ENCODE peak calls at places on chromosome 6, in six cellular contexts. Y is kidney, R is Peyer's patch, I is astrocyte, L is endodermal cell, G is heart right ventricle. O is an unnamed sample.

GRCh38 chr6:141963543-141964295 is 169.0 kb upstream of the GJE1 start:
- DNase-seq in R (no peak), I (no peak), Y (no peak), L (no peak), G (no peak), O (no peak)

GRCh38 chr6:142696689-142697088 is 248.3 kb downstream of the HIVEP2 start:
- DNase-seq in I (no peak), L (no peak), Y (peak; percentile 82), R (no peak), G (no peak), O (no peak)

GRCh38 chr6:169890049-169890448 is 138.6 kb downstream of the ERMARD start:
- DNase-seq in L (no peak), R (no peak), Y (no peak), G (no peak), I (no peak), O (no peak)

GRCh38 chr6:91276315-91276714 is 689.4 kb upstream of the MAP3K7 start:
- DNase-seq in I (peak; percentile 20), L (no peak), Y (no peak), R (no peak), G (no peak), O (no peak)

GRCh38 chr6:149860834-149861602 is 3.1 kb downstream of the LRP11 start:
- DNase-seq in L (no peak), Y (no peak), I (peak; percentile 14), R (no peak), G (no peak), O (no peak)

GRCh38 chr6:21933351-21933750 is 339.8 kb downstream of the SOX4 start:
- DNase-seq in I (no peak), R (no peak), L (no peak), G (no peak), Y (no peak), O (no peak)

GRCh38 chr6:138441965-138442364 is 37.9 kb downstream of the HEBP2 start:
- DNase-seq in L (no peak), I (no peak), Y (no peak), G (no peak), R (no peak), O (no peak)

GRCh38 chr6:133099573-133099972 is 141.6 kb upstream of the EYA4 start:
- DNase-seq in I (peak; percentile 94), Y (no peak), G (no peak), R (no peak), L (no peak), O (no peak)

GRCh38 chr6:42471116-42471515 is 19.4 kb upstream of the TRERF1 start:
- DNase-seq in Y (no peak), L (no peak), I (no peak), R (no peak), G (no peak), O (no peak)

GRCh38 chr6:35368038-35368887 is 25.9 kb downstream of the PPARD start:
- DNase-seq in L (no peak), R (no peak), G (no peak), Y (no peak), I (peak; percentile 85), O (no peak)

GRCh38 chr6:138692058-138692977 is 81.3 kb upstream of the CCDC28A start:
- DNase-seq in Y (peak; percentile 89), G (peak; percentile 73), R (peak; percentile 81), I (peak; percentile 22), L (peak; percentile 87), O (peak; percentile 62)

GRCh38 chr6:128124713-128125112 is 223.9 kb upstream of the THEMIS start:
- DNase-seq in Y (no peak), L (no peak), R (no peak), I (peak; percentile 28), G (no peak), O (no peak)

GRCh38 chr6:140062042-140063041 is 687.9 kb upstream of the CITED2 start:
- DNase-seq in L (no peak), I (peak; percentile 99), Y (peak; percentile 71), G (peak; percentile 50), R (no peak), O (no peak)

GRCh38 chr6:91575032-91575431 is 988.2 kb upstream of the MAP3K7 start:
- DNase-seq in G (no peak), L (no peak), Y (no peak), R (no peak), I (no peak), O (no peak)

GRCh38 chr6:158911746-158912158 is 88.2 kb downstream of the RSPH3 start:
- DNase-seq in L (no peak), R (no peak), Y (no peak), I (no peak), G (no peak), O (peak; percentile 23)

GRCh38 chr6:110265273-110265672 is 85.0 kb downstream of the CDC40 start:
- DNase-seq in I (no peak), L (no peak), R (no peak), G (no peak), Y (no peak), O (no peak)

GRCh38 chr6:51531623-51532022 is 555.8 kb downstream of the PKHD1 start:
- DNase-seq in R (no peak), L (peak; percentile 66), I (no peak), G (no peak), Y (no peak), O (no peak)

GRCh38 chr6:134875367-134875766 is 74.5 kb downstream of the ALDH8A1 start:
- DNase-seq in L (no peak), I (peak; percentile 84), R (no peak), G (no peak), Y (no peak), O (no peak)

GRCh38 chr6:36615018-36615761 is 21.0 kb downstream of the SRSF3 start:
- DNase-seq in R (peak; percentile 65), G (no peak), L (peak; percentile 76), Y (no peak), I (no peak), O (peak; percentile 34)

GRCh38 chr6:107539849-107540464 is 50.0 kb downstream of the SOBP start:
- DNase-seq in R (no peak), L (no peak), Y (no peak), I (no peak), G (no peak), O (no peak)

DNA sequence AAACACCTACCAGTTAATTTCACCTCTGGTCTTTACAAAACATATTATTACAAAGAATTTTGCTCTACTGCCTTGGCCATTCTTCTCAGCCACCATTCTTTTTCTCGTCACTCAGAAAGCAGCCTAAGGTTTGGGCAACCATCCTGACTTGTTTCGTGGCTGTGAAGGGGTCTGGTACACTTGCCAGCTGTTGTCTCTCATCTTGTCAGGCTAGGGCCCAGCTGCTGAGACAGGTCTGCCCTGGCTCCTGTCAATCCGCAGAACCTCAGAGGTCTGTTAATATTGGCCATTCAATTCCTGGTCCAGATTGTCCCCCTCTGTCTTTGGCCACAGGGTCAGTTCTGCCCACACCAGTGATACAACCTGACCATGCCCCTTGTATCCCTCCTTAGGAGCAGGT is 197.7 kb downstream of the UBE3D start:
- DNase-seq in Y (no peak), I (no peak), R (no peak), L (no peak), G (no peak), O (no peak)
- TF ChIP-seq CTCF in Y (no peak), I (no peak), R (no peak), L (no peak), G (no peak), O (no peak)

GRCh38 chr6:31825553-31825952 is 2.0 kb upstream of the HSPA1B start:
- DNase-seq in I (no peak), L (no peak), R (no peak), G (no peak), Y (no peak), O (no peak)

GRCh38 chr6:31831350-31832215 is 4.0 kb downstream of the HSPA1B start:
- DNase-seq in I (no peak), R (no peak), L (no peak), G (no peak), Y (peak; percentile 47), O (no peak)

GRCh38 chr6:31826793-31827285 is 699 bp upstream of the HSPA1B start:
- DNase-seq in L (peak; percentile 85), I (peak; percentile 81), R (peak; percentile 87), Y (peak; percentile 97), G (peak; percentile 89), O (no peak)

GRCh38 chr6:31827286-31828079 is at the start of gene HSPA1B:
- DNase-seq in I (peak; percentile 99), Y (peak; percentile 100), L (peak; percentile 100), G (peak; percentile 99), R (peak; percentile 97), O (peak; percentile 66)

DNA sequence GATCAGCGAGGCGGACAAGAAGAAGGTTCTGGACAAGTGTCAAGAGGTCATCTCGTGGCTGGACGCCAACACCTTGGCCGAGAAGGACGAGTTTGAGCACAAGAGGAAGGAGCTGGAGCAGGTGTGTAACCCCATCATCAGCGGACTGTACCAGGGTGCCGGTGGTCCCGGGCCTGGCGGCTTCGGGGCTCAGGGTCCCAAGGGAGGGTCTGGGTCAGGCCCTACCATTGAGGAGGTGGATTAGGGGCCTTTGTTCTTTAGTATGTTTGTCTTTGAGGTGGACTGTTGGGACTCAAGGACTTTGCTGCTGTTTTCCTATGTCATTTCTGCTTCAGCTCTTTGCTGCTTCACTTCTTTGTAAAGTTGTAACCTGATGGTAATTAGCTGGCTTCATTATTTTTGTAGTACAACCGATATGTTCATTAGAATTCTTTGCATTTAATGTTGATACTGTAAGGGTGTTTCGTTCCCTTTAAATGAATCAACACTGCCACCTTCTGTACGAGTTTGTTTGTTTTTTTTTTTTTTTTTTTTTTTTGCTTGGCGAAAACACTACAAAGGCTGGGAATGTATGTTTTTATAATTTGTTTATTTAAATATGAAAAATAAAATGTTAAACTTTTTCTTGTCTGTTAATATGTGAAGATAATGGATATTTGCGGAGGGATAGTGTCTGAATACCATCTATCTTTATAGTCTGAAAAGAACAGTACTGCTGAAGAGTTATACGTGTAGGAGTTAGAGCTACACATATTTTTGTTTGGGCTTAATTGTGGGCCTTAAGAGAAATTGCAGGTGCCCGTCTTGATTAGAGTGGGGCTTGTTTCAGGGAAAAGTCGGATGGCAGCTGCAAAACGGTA is 2.3 kb downstream of the HSPA1B start:
- DNase-seq in Y (peak; percentile 74), R (no peak), L (no peak), I (no peak), G (no peak), O (no peak)
- TF ChIP-seq CTCF in Y (peak; percentile 13), R (peak; percentile 42), L (peak; percentile 77), I (peak; percentile 44), G (peak; percentile 61), O (peak; percentile 64)

DNA sequence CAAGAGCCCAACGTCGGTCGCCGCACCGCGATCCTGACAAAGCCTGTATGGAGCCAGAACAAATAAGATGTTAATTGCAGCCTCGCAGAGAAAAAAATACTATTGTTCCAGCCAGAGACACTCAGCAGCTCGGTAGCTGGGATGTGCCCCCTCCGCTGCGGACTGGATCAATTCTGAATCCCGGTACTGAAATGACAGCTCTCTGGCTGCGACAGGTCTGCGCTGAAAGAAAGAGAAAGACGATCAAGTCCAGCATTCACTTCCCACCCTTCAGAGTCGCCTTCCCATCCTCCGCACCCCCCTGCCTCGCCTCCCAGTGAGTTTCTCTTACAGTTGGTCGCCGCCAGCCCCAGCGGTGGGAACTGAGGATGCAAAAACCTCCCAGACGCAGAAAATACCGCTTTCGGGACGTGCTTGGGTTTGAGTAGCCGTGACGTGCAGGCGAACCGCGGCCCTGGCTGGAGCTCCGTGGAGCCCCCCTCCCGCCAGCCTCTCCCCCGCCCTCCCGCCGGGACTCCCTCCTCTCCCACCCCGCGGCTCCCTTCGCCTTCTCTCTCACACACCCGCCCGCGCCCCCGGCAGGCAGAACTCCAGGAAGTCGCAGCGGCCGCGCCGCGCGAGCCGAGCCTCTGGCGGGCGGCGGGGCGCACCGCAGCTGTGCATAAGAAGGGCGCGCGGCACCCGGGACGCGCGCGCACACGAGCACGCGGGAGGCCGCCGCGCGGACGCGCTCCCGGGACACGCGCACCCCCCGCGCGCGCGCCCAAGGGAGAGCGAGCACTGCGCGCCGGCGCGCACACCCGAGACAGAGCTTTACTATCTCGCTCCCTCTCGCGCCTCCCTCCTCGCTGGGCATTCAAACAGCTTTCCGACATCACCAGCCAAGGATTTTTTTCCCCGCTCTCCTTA is at the start of gene ADGRB3:
- DNase-seq in I (peak; percentile 49), R (peak; percentile 66), G (peak; percentile 86), Y (peak; percentile 85), L (peak; percentile 88), O (no peak)
- TF ChIP-seq CTCF in I (no peak), R (no peak), G (peak; percentile 39), Y (peak; percentile 3), L (peak; percentile 46), O (no peak)

GRCh38 chr6:148747493-148748160 is 797 bp downstream of the UST start:
- DNase-seq in G (peak; percentile 16), I (peak; percentile 17), L (peak; percentile 93), Y (peak; percentile 86), R (peak; percentile 63), O (peak; percentile 49)
- TF ChIP-seq CTCF in G (no peak), I (no peak), L (peak; percentile 19), Y (no peak), R (peak; percentile 5), O (no peak)

O was measured in natural killer cell.